ENCODE peak calls at places on chromosome 1, in five cellular contexts. F, M, J, S and I are unnamed samples.

GRCh38 chr1:6412896-6413295 is 6.8 kb downstream of the HES2 start:
- DNase-seq in S (no peak), J (no peak), M (no peak), F (no peak), I (no peak)

GRCh38 chr1:39866767-39867166 is 16.5 kb downstream of the TRIT1 start:
- DNase-seq in M (no peak), S (no peak), F (no peak), J (no peak), I (no peak)

GRCh38 chr1:46223472-46223943 is 20.4 kb downstream of the LURAP1 start:
- DNase-seq in F (peak), J (peak), M (peak), S (peak), I (no peak)

GRCh38 chr1:172499636-172500141 is 33.3 kb upstream of the SUCO start:
- DNase-seq in S (no peak), F (peak), M (no peak), J (no peak), I (peak)

GRCh38 chr1:28553229-28553930 is 495 bp downstream of the TRNAU1AP start:
- DNase-seq in M (no peak), F (peak), J (no peak), S (peak), I (peak)

GRCh38 chr1:205939690-205940330 is 3.4 kb downstream of the SLC26A9 start:
- DNase-seq in F (no peak), M (no peak), S (peak), J (peak), I (no peak)

GRCh38 chr1:46806196-46807020 is 7.6 kb downstream of the CYP4B1 start:
- DNase-seq in M (no peak), J (no peak), S (no peak), F (no peak), I (peak)

GRCh38 chr1:203534012-203534411 is 40.1 kb downstream of the OPTC start:
- DNase-seq in S (no peak), M (no peak), J (no peak), F (no peak), I (no peak)

GRCh38 chr1:37931148-37931492 is 15.7 kb downstream of the INPP5B start:
- DNase-seq in S (no peak), M (no peak), F (peak), J (no peak), I (no peak)

GRCh38 chr1:15233689-15234088 is 13.3 kb upstream of the FHAD1 start:
- DNase-seq in S (no peak), F (no peak), M (no peak), J (no peak), I (no peak)

GRCh38 chr1:57086141-57086540 is 120.3 kb upstream of the C8B start:
- DNase-seq in S (peak), M (no peak), J (no peak), F (no peak), I (no peak)

GRCh38 chr1:230702934-230703678 is 10.8 kb downstream of the AGT start:
- DNase-seq in J (no peak), F (no peak), M (no peak), S (no peak), I (no peak)

GRCh38 chr1:47378147-47378546 is 37.9 kb upstream of the FOXE3 start:
- DNase-seq in F (no peak), S (no peak), J (no peak), M (no peak), I (no peak)

GRCh38 chr1:172431721-172432192 is 11.3 kb downstream of the C1orf105 start:
- DNase-seq in J (no peak), M (no peak), F (peak), S (no peak), I (no peak)

GRCh38 chr1:176461576-176461975 is 1.4 kb upstream of the PAPPA2 start:
- DNase-seq in J (no peak), F (no peak), S (no peak), M (no peak), I (no peak)

GRCh38 chr1:64934115-64934880 is 32.1 kb downstream of the JAK1 start:
- DNase-seq in F (no peak), S (no peak), J (no peak), M (no peak), I (no peak)

GRCh38 chr1:205344010-205344808 is 12.5 kb downstream of the KLHDC8A start:
- DNase-seq in M (peak), S (peak), J (no peak), F (peak), I (peak)

GRCh38 chr1:36772837-36773495 is 261.3 kb downstream of the GRIK3 start:
- DNase-seq in M (no peak), F (no peak), J (no peak), S (no peak), I (no peak)